ENCODE peak calls at places on chromosomes 7 and 10, in seven cellular contexts. Z is CD4-positive, alpha-beta T cell; S is GM20000; K is RWPE1; L is bronchial epithelial cell; J is psoas muscle; D is suprapubic skin. R is an unnamed sample.

GRCh38 chr10:109773818-109774440 is 149.4 kb downstream of the XPNPEP1 start:
- DNase-seq in Z (no peak), S (peak; percentile 23), K (peak; percentile 8), L (peak; percentile 37), J (no peak), D (no peak), R (no peak)

GRCh38 chr7:99046722-99047121 is 97.2 kb downstream of the SMURF1 start:
- DNase-seq in Z (no peak), S (no peak), K (no peak), L (no peak), J (no peak), D (no peak), R (no peak)

GRCh38 chr10:11505636-11506035 is 105.8 kb downstream of the USP6NL start:
- DNase-seq in Z (no peak), S (no peak), K (no peak), L (no peak), J (no peak), D (no peak), R (no peak)

GRCh38 chr7:149245244-149245643 is 5.8 kb downstream of the ZNF212 start:
- DNase-seq in Z (no peak), S (no peak), K (no peak), L (no peak), J (no peak), D (no peak), R (no peak)

GRCh38 chr10:96614515-96614914 is 27.7 kb upstream of the TM9SF3 start:
- DNase-seq in Z (no peak), S (no peak), K (peak; percentile 88), L (peak; percentile 86), J (no peak), D (no peak), R (peak; percentile 59)

GRCh38 chr10:45377858-45378257 is 3.8 kb downstream of the ALOX5 start:
- DNase-seq in Z (no peak), S (peak; percentile 2), K (no peak), L (no peak), J (no peak), D (no peak), R (no peak)

GRCh38 chr7:101066141-101066857 is 19.0 kb upstream of the TRIM56 start:
- DNase-seq in Z (no peak), S (no peak), K (peak; percentile 41), L (peak; percentile 82), J (no peak), D (no peak), R (no peak)

GRCh38 chr10:118752401-118752800 is 2.4 kb downstream of the CACUL1 start:
- DNase-seq in Z (no peak), S (no peak), K (no peak), L (no peak), J (no peak), D (no peak), R (no peak)

GRCh38 chr10:89669985-89670384 is 24.9 kb upstream of the PANK1 start:
- DNase-seq in Z (no peak), S (no peak), K (no peak), L (no peak), J (no peak), D (no peak), R (no peak)

GRCh38 chr7:29224726-29225125 is 30.2 kb downstream of the CHN2 start:
- DNase-seq in Z (no peak), S (no peak), K (peak; percentile 42), L (peak; percentile 73), J (no peak), D (no peak), R (no peak)

GRCh38 chr10:6786579-6787031 is 206.5 kb upstream of the PRKCQ start:
- DNase-seq in Z (no peak), S (no peak), K (peak; percentile 35), L (peak; percentile 61), J (no peak), D (no peak), R (no peak)

GRCh38 chr7:110358028-110358427 is 732.9 kb upstream of the LRRN3 start:
- DNase-seq in Z (no peak), S (no peak), K (no peak), L (peak; percentile 82), J (no peak), D (no peak), R (peak; percentile 4)

GRCh38 chr10:15300697-15301096 is 70.4 kb downstream of the FAM171A1 start:
- DNase-seq in Z (no peak), S (no peak), K (no peak), L (no peak), J (no peak), D (no peak), R (no peak)

GRCh38 chr7:101604331-101604933 is 24.7 kb downstream of the MYL10 start:
- DNase-seq in Z (no peak), S (no peak), K (no peak), L (no peak), J (no peak), D (no peak), R (no peak)

GRCh38 chr10:44963772-44964633 is 4.4 kb downstream of the RASSF4 start:
- DNase-seq in Z (no peak), S (no peak), K (no peak), L (no peak), J (peak; percentile 81), D (peak; percentile 67), R (no peak)

GRCh38 chr10:4062072-4062471 is 277.1 kb upstream of the KLF6 start:
- DNase-seq in Z (no peak), S (no peak), K (no peak), L (no peak), J (no peak), D (no peak), R (no peak)

GRCh38 chr10:29841724-29842649 is 207.2 kb upstream of the SVIL start:
- DNase-seq in Z (no peak), S (no peak), K (no peak), L (peak; percentile 62), J (peak; percentile 33), D (no peak), R (no peak)

GRCh38 chr10:74928742-74929191 is 102.4 kb downstream of the KAT6B start:
- DNase-seq in Z (no peak), S (no peak), K (no peak), L (no peak), J (no peak), D (no peak), R (no peak)

GRCh38 chr7:158973440-158973839 is 117.1 kb downstream of the DYNC2I1 start:
- DNase-seq in Z (no peak), S (peak; percentile 60), K (peak; percentile 8), L (no peak), J (no peak), D (no peak), R (no peak)

GRCh38 chr7:105664816-105665525 is 83.7 kb upstream of the EFCAB10 start:
- DNase-seq in Z (no peak), S (no peak), K (no peak), L (no peak), J (no peak), D (no peak), R (no peak)

GRCh38 chr10:61409132-61409531 is 44.0 kb downstream of the TMEM26 start:
- DNase-seq in Z (no peak), S (no peak), K (no peak), L (no peak), J (no peak), D (no peak), R (no peak)

GRCh38 chr7:128831994-128832879 is 2.0 kb downstream of the FLNC start:
- DNase-seq in Z (no peak), S (peak; percentile 54), K (no peak), L (no peak), J (peak; percentile 62), D (peak; percentile 66), R (no peak)

GRCh38 chr10:44261710-44262455 is 123.0 kb downstream of the CXCL12 start:
- DNase-seq in Z (no peak), S (peak; percentile 32), K (no peak), L (no peak), J (no peak), D (no peak), R (no peak)

GRCh38 chr7:156907656-156908055 is 14.7 kb upstream of the LMBR1 start:
- DNase-seq in Z (no peak), S (no peak), K (no peak), L (no peak), J (no peak), D (no peak), R (peak; percentile 51)

GRCh38 chr7:43590862-43591550 is 8.1 kb downstream of the STK17A start:
- DNase-seq in Z (no peak), S (peak; percentile 67), K (no peak), L (no peak), J (no peak), D (no peak), R (no peak)

GRCh38 chr10:122725768-122726167 is 26.1 kb upstream of the C10orf120 start:
- DNase-seq in Z (no peak), S (no peak), K (no peak), L (no peak), J (no peak), D (no peak), R (no peak)
- TF ChIP-seq CTCF in Z (no peak), S (no peak), K (no peak), L (peak; percentile 27), J (no peak), D (no peak), R (no peak)

GRCh38 chr10:86971146-86971991 is 3.1 kb downstream of the ADIRF start:
- DNase-seq in Z (peak; percentile 88), S (peak; percentile 93), K (peak; percentile 94), L (peak; percentile 64), J (peak; percentile 94), D (peak; percentile 97), R (no peak)
- TF ChIP-seq CTCF in Z (no peak), S (no peak), K (no peak), L (no peak), J (peak; percentile 12), D (peak; percentile 18), R (peak; percentile 3)

DNA sequence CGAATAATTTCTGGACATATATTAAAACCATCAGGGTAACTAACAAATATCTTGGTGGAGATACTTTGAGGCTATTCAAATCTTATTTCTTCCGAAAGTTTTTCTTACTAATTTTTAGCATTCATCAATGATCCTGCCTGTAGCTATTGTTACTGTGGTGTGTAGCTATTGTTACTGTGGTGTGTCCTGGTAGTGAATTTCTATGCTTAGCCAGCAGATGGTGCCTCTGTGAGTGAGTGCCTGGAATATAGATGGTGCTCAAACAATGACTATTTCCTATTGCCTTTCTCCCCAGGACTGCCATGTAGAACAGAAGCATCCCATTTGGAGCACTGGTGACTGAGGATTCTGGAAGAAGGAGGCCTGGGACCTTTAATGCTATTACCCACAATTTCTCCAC is 245.7 kb downstream of the CCSER2 start:
- DNase-seq in Z (no peak), S (no peak), K (peak; percentile 16), L (peak; percentile 10), J (no peak), D (no peak), R (no peak)
- TF ChIP-seq CTCF in Z (no peak), S (no peak), K (no peak), L (peak; percentile 13), J (no peak), D (no peak), R (no peak)

DNA sequence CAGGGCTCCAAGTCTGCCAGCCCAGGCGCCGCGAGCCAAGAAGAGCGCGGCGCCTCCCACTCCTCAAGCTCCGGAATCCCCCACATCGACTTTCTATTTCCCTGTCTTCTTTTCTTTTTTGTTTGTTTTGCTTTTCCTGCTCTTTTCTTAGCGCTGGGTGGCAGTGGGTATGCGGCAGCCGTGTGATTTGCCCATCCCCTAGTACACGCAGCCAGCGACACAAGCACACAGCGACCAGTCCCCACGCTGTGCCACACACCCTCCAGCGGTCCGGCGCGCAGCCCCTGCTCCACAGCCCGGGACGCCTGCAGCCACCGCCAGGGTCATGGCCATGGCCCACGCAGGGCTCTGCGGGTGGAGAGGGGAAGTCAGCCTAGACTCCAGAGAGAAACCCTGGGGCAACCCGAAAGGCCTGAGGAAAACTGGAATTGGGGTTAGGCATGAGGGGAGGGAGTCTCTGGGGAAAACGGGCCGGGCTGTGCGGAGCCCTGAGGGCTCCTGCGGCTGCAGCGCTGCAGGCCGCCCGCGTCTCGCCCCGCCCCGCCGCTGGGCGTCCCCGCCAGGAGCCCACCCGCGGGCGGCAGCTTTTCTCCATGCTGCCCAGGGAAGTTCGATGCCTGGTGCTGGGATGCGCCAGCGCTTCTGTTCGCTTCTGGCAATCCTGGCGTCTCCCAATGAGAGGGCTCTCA is 2.5 kb downstream of the CHRM2 start:
- DNase-seq in Z (no peak), S (no peak), K (no peak), L (no peak), J (peak; percentile 11), D (no peak), R (no peak)
- TF ChIP-seq CTCF in Z (no peak), S (no peak), K (no peak), L (no peak), J (no peak), D (no peak), R (peak; percentile 12)